ENCODE peak calls at places on chromosomes 12 and 14, in six cellular contexts. V, Z, P, Q, J and X are unnamed samples.

GRCh38 chr12:87323369-87323768 is 705.8 kb downstream of the C12orf50 start:
- DNase-seq in V (no peak), Z (no peak), P (no peak), Q (no peak), J (no peak), X (peak)

GRCh38 chr14:75323571-75323970 is 44.9 kb downstream of the FOS start:
- DNase-seq in V (no peak), Z (no peak), P (no peak), Q (no peak), J (no peak), X (no peak)

GRCh38 chr14:70919774-70920173 is 12.5 kb downstream of the PCNX1 start:
- DNase-seq in V (no peak), Z (no peak), P (no peak), Q (no peak), J (no peak), X (peak)

GRCh38 chr12:102685841-102686240 is 205.5 kb upstream of the IGF1 start:
- DNase-seq in V (no peak), Z (no peak), P (no peak), Q (no peak), J (no peak), X (no peak)

GRCh38 chr14:89303452-89304435 is 113.3 kb downstream of the FOXN3 start:
- DNase-seq in V (peak), Z (no peak), P (no peak), Q (no peak), J (peak), X (peak)

GRCh38 chr14:31864937-31865855 is 211.9 kb upstream of the ARHGAP5 start:
- DNase-seq in V (no peak), Z (no peak), P (no peak), Q (no peak), J (no peak), X (no peak)

GRCh38 chr12:28409892-28410291 is 219.6 kb downstream of the CCDC91 start:
- DNase-seq in V (no peak), Z (no peak), P (no peak), Q (no peak), J (no peak), X (no peak)

GRCh38 chr12:92362785-92363184 is 217.1 kb upstream of the BTG1 start:
- DNase-seq in V (peak), Z (no peak), P (no peak), Q (no peak), J (no peak), X (no peak)

GRCh38 chr12:82329508-82329907 is 28.7 kb downstream of the CCDC59 start:
- DNase-seq in V (no peak), Z (no peak), P (no peak), Q (no peak), J (no peak), X (no peak)

GRCh38 chr12:14884458-14884878 is 1.2 kb downstream of the MGP start:
- DNase-seq in V (peak), Z (no peak), P (no peak), Q (no peak), J (no peak), X (peak)

GRCh38 chr12:39605501-39605900 is 14.1 kb downstream of the ABCD2 start:
- DNase-seq in V (no peak), Z (no peak), P (peak), Q (no peak), J (no peak), X (no peak)

GRCh38 chr12:16076553-16076952 is 165.4 kb downstream of the DERA start:
- DNase-seq in V (no peak), Z (no peak), P (peak), Q (no peak), J (peak), X (no peak)

GRCh38 chr12:4387607-4388006 is 8.1 kb upstream of the FGF23 start:
- DNase-seq in V (no peak), Z (no peak), P (no peak), Q (no peak), J (no peak), X (no peak)

GRCh38 chr14:60649815-60650381 is 621 bp upstream of the SIX1 start:
- DNase-seq in V (no peak), Z (no peak), P (no peak), Q (no peak), J (no peak), X (no peak)
- TF ChIP-seq EZH2 in V (no peak), Z (no peak), P (no peak), Q (peak), J (no peak), X (peak)

GRCh38 chr12:75511116-75512048 is at the start of gene KRR1:
- DNase-seq in V (peak), Z (peak), P (peak), Q (peak), J (peak), X (peak)
- TF ChIP-seq MAX in V (peak), Z (peak), P (peak), Q (peak), J (peak), X (peak)

DNA sequence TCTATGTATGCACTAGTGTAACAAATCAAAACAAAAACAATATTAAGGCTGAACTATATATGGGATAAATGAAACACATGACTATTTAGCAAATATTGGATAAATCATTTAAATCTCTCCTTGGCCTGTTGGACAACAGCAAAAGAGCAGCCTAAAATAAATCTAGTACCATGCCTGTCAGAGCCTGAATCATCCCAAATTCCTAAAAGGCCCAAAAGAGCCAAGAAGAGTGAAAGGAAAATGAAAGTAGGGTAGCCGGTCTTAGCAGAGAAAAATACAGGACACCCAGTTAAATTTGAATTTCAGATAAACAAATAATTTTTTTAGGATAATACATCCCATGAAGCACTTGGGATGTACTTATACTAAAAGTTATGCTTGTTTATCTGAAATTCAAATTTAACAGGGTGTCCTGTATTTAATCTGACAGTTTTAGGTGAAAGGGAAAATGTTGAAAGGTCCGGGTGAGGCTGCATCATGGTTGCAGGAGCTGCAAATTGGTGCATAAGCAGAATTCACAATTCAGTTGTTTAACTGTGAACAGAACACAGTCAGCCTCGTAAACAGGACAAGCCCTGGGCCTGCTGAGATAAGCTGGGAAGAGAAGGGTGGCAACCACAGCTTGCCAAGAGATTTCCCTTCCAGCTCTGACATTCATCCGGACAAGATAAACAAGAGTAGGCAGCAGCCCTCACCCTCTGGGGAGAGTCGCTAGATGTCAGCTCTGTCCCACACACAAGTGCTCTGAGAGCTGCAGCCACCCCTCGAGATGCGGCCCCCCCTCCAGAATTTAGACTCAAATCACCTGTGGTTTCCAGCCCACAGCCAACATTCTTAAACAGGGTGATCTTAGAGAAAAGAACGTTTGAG is 30.3 kb downstream of the DMAC2L start:
- DNase-seq in V (no peak), Z (peak), P (no peak), Q (no peak), J (peak), X (peak)
- TF ChIP-seq CTCF in V (peak), Z (peak), P (no peak), Q (peak), J (peak), X (peak)

GRCh38 chr12:54017845-54018607 is 9.2 kb downstream of the HOXC8 start:
- DNase-seq in V (peak), Z (peak), P (peak), Q (no peak), J (no peak), X (peak)
- TF ChIP-seq EZH2 in V (no peak), Z (no peak), P (no peak), Q (peak), J (peak), X (peak)

GRCh38 chr12:31023271-31023724 is 50.4 kb upstream of the DDX11 start:
- DNase-seq in V (no peak), Z (no peak), P (no peak), Q (no peak), J (no peak), X (no peak)
- TF ChIP-seq MAX in V (no peak), Z (no peak), P (no peak), Q (no peak), J (no peak), X (no peak)

DNA sequence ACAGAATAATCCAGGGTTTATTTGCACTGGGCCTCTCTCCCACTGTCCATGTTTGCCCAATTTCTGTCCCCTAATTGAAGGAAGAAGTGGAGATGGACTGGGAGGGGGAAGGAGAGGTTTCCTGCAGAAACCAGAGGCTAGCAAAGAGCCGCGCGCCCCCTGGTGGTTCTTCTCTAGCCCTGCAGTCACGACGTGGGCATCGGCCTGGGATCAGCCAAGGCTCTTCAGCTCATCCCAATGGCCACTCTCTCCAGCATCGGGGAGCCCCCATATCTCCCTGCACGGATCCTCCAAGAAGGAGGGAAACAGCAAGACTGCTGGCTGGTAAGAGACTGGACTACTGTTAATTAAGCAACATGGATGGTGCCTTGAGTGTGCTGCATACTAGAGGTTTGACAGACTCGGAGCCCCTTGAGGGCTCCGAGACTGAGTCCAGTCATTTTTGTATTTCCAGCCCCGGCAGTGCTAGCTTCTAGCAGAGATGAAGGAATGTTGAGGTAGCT is 18.7 kb downstream of the ZBTB39 start:
- DNase-seq in V (no peak), Z (peak), P (peak), Q (peak), J (peak), X (peak)
- TF ChIP-seq CTCF in V (peak), Z (peak), P (peak), Q (peak), J (peak), X (peak)

DNA sequence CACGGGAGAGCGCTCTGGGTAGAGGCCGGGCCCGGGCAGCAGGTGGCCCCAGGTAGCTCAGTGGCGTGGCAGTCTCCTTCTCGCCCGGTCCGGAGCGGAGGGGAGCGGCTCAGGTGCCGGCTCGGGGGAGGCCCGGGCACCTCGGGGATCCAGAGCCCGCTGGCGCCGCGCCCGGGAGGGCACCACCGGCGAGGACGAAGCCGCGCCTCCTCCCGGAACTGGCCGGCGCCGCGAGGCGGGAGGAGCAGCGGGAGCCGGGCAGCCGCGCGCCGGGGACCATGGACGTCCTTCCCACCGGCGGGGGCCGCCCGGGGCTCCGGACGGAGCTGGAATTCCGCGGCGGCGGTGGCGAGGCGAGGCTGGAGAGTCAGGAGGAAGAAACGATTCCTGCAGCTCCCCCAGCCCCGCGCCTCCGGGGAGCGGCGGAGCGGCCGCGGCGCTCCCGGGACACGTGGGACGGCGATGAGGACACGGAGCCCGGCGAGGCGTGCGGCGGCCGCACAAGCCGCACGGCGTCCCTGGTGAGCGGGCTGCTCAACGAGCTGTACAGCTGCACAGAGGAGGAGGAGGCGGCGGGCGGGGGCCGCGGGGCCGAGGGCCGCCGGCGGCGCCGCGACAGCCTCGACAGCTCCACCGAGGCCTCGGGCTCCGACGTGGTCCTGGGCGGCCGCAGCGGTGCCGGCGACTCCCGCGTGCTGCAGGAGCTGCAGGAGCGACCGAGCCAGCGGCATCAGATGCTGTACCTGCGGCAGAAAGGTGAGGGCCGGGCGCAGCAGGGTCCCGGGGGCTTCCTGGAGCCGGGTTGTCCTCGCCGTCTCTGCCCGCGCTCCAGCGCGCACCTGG is 21.5 kb upstream of the GNS start:
- DNase-seq in V (no peak), Z (peak), P (no peak), Q (no peak), J (no peak), X (peak)
- TF ChIP-seq EZH2 in V (no peak), Z (no peak), P (no peak), Q (peak), J (no peak), X (no peak)

GRCh38 chr12:32843528-32844095 is 53.0 kb downstream of the PKP2 start:
- DNase-seq in V (no peak), Z (no peak), P (no peak), Q (no peak), J (no peak), X (no peak)
- TF ChIP-seq MAX in V (no peak), Z (no peak), P (no peak), Q (no peak), J (no peak), X (no peak)

GRCh38 chr14:87628129-87628528 is 364.9 kb downstream of the GALC start:
- DNase-seq in V (no peak), Z (no peak), P (no peak), Q (no peak), J (peak), X (no peak)

GRCh38 chr14:87629788-87630187 is 363.2 kb downstream of the GALC start:
- DNase-seq in V (no peak), Z (no peak), P (no peak), Q (no peak), J (no peak), X (no peak)

GRCh38 chr14:87632796-87633195 is 360.2 kb downstream of the GALC start:
- DNase-seq in V (no peak), Z (no peak), P (no peak), Q (no peak), J (no peak), X (no peak)

DNA sequence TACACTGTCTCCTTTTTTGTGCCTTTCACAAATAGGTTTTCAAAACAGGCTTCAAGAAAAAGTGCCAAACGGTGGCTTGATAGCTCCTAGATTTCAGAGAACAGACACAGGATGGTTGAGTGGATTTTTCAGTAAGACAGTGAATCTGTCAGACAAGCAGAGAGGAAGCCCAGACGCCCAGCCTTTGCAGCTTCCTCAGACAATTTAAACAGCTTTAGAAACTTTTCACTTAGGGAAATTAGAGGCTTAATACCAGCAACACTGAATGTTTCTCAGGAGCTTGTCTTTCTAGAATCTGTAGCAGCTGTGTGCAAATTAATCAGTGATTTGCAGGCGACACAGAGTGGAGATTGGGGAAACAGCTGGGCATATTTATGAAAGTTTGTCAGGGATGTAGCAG is 362.2 kb downstream of the GALC start:
- DNase-seq in V (no peak), Z (no peak), P (no peak), Q (no peak), J (no peak), X (no peak)
- TF ChIP-seq CTCF in V (no peak), Z (no peak), P (no peak), Q (no peak), J (no peak), X (no peak)